ENCODE peak calls at places on chromosomes 4 and X, in nine cellular contexts. Q is T-helper 1 cell; T is stimulated activated CD4-positive, alpha-beta T cell treated with anti-CD3 and anti-CD28 coated beads, Interleukin-15, amount 100 ng/mL, for 48 hours; E is transverse colon; O is hippocampal formation; Y is activated CD8-positive, alpha-beta T cell treated with anti-CD3 and anti-CD28 coated beads, Interleukin-2, amount 10 ng/mL, durations not matched to agents 7 days and 5 days; V is activated T-cell treated with anti-CD3 and anti-CD28 coated beads for 24 hours; M is lung; D is GM19239. K is an unnamed sample.

GRCh38 chr4:55359397-55359916 is 13.4 kb downstream of the SRD5A3 start:
- DNase-seq in Y (no peak), M (no peak), O (no peak), D (no peak), V (no peak), T (no peak), Q (no peak), E (no peak), K (no peak)

GRCh38 chr4:123750044-123750443 is 353.4 kb downstream of the SPRY1 start:
- DNase-seq in T (no peak), O (no peak), M (no peak), Y (no peak), V (no peak), E (no peak), D (no peak), Q (no peak), K (no peak)

GRCh38 chr4:73948990-73949706 is 32.7 kb downstream of the PF4 start:
- DNase-seq in T (no peak), M (no peak), O (no peak), V (no peak), Y (no peak), D (no peak), E (no peak), Q (no peak), K (no peak)

GRCh38 chrX:48196745-48197213 is at the start of gene SSX5:
- DNase-seq in O (no peak), V (no peak), D (no peak), T (no peak), Y (no peak), M (no peak), Q (no peak), E (no peak), K (no peak)

GRCh38 chr4:123064390-123064789 is 142.0 kb upstream of the NUDT6 start:
- DNase-seq in T (no peak), O (no peak), E (no peak), Y (no peak), M (no peak), Q (no peak), D (no peak), V (no peak), K (no peak)

GRCh38 chrX:1450381-1451161 is 2.1 kb downstream of the ASMTL start:
- DNase-seq in O (no peak), M (no peak), D (no peak), E (no peak), Q (no peak), V (no peak), Y (peak), T (no peak), K (no peak)

GRCh38 chrX:87873347-87873941 is 355.8 kb downstream of the KLHL4 start:
- DNase-seq in Q (no peak), M (no peak), D (no peak), T (no peak), V (no peak), O (no peak), E (no peak), Y (no peak), K (no peak)

GRCh38 chrX:78595901-78596502 is 63.1 kb downstream of the RTL3 start:
- DNase-seq in V (no peak), Q (peak), O (no peak), M (no peak), E (no peak), Y (peak), T (no peak), D (no peak), K (no peak)

GRCh38 chr4:10123227-10124101 is 6.9 kb upstream of the WDR1 start:
- DNase-seq in T (no peak), D (no peak), Q (peak), Y (no peak), V (no peak), M (no peak), O (no peak), E (peak), K (no peak)

GRCh38 chr4:64539234-64539849 is 130.1 kb upstream of the TECRL start:
- DNase-seq in Q (peak), M (peak), Y (peak), O (peak), E (peak), D (peak), V (no peak), T (no peak), K (peak)